ENCODE peak calls at places on chromosome 12, in nine cellular contexts. R is psoas muscle, T is astrocyte, X is OCI-LY7, D is lower leg skin, F is GM06990, S is testis, P is breast epithelium, L is endothelial cell. J is an unnamed sample.

GRCh38 chr12:41205070-41205715 is 17.1 kb downstream of the PDZRN4 start:
- DNase-seq in D (no peak), F (no peak), P (no peak), S (peak; percentile 43), L (no peak), R (no peak), X (no peak), T (no peak), J (no peak)

GRCh38 chr12:83823386-83824045 is 1089.1 kb downstream of the SLC6A15 start:
- DNase-seq in P (no peak), L (peak; percentile 78), F (no peak), D (no peak), T (no peak), S (peak; percentile 67), R (no peak), X (peak; percentile 55), J (peak; percentile 26)

GRCh38 chr12:128069359-128069997 is 197.5 kb upstream of the TMEM132C start:
- DNase-seq in T (peak; percentile 53), X (peak; percentile 60), P (no peak), R (no peak), S (peak; percentile 73), D (no peak), L (peak; percentile 4), F (no peak), J (peak; percentile 34)

GRCh38 chr12:88300931-88301330 is 158.8 kb downstream of the TMTC3 start:
- DNase-seq in L (no peak), P (no peak), T (no peak), F (no peak), D (no peak), X (no peak), S (no peak), R (no peak), J (no peak)

GRCh38 chr12:89461649-89462612 is 62.7 kb downstream of the GALNT4 start:
- DNase-seq in F (no peak), T (peak; percentile 51), P (no peak), S (no peak), X (peak; percentile 67), L (no peak), R (no peak), D (no peak), J (peak; percentile 38)

GRCh38 chr12:85866929-85867776 is 6.9 kb upstream of the NTS start:
- DNase-seq in P (no peak), F (peak; percentile 22), T (peak; percentile 44), R (no peak), L (peak; percentile 39), X (peak; percentile 35), D (no peak), S (peak; percentile 48), J (peak; percentile 55)

GRCh38 chr12:102468261-102468940 is 12.0 kb downstream of the IGF1 start:
- DNase-seq in R (no peak), F (no peak), X (no peak), T (peak; percentile 31), P (no peak), S (no peak), L (no peak), D (no peak), J (no peak)

GRCh38 chr12:117903441-117903840 is 65.3 kb downstream of the KSR2 start:
- DNase-seq in S (no peak), F (no peak), P (no peak), L (no peak), X (no peak), D (no peak), T (no peak), R (no peak), J (no peak)

GRCh38 chr12:24898606-24899005 is 50.3 kb downstream of the BCAT1 start:
- DNase-seq in S (no peak), T (no peak), R (no peak), L (no peak), X (no peak), D (no peak), P (no peak), F (no peak), J (no peak)

GRCh38 chr12:119704065-119704747 is 36.3 kb downstream of the PRKAB1 start:
- DNase-seq in T (peak; percentile 18), P (no peak), S (no peak), R (peak; percentile 68), L (no peak), F (no peak), D (no peak), X (no peak), J (no peak)

GRCh38 chr12:121796855-121797751 is 3.6 kb upstream of the RHOF start:
- DNase-seq in F (no peak), T (peak; percentile 79), X (no peak), L (peak; percentile 68), P (peak; percentile 79), S (peak; percentile 96), R (peak; percentile 98), D (peak; percentile 89), J (no peak)
- TF ChIP-seq CTCF in F (no peak), T (no peak), X (no peak), L (no peak), P (peak; percentile 17), S (peak; percentile 33), R (peak; percentile 41), D (no peak), J (no peak)

GRCh38 chr12:3319723-3320492 is 171.1 kb upstream of the PRMT8 start:
- DNase-seq in R (no peak), L (no peak), F (no peak), T (no peak), X (no peak), P (no peak), D (no peak), S (no peak), J (no peak)
- TF ChIP-seq CTCF in R (no peak), L (no peak), F (no peak), T (no peak), X (no peak), P (no peak), D (no peak), S (no peak), J (no peak)

DNA sequence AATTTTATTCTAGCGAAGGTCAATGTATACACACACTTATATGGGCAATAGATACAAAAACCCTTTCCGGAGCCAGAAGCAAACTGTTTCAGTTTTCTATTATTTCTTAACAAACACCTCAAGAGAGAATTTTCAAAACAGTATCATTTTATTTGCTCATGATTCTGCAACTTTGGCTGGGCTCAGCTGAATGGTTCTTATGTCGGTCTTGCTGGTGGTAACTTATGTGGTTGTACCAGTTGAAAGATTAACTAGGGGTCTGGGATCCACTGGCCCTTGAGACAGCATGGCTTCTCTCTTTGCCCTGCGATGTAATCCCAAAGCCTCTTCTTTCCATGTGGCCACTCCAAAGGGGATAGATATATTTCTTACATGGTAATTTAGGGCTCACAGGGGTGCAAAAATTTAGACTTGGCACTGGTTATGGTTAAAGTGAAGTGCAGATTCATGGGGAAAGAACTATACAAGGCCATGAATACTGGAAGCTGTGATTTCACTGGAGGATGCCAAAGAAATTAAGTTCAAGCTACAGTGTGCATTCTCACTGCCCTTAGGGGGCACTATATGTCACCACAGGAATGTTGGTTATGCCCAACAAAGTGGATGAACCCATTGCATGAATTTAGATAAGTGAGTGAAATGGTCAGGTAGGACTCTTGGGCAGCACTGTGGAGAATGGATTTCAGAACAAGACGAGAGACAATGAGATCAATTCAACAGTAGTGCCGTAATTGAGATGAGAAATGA is 94.3 kb upstream of the NAV3 start:
- DNase-seq in L (no peak), F (no peak), X (no peak), D (no peak), S (no peak), T (no peak), P (no peak), R (no peak), J (no peak)
- TF ChIP-seq CTCF in L (no peak), F (peak; percentile 33), X (peak; percentile 52), D (no peak), S (no peak), T (no peak), P (no peak), R (no peak), J (peak; percentile 19)

DNA sequence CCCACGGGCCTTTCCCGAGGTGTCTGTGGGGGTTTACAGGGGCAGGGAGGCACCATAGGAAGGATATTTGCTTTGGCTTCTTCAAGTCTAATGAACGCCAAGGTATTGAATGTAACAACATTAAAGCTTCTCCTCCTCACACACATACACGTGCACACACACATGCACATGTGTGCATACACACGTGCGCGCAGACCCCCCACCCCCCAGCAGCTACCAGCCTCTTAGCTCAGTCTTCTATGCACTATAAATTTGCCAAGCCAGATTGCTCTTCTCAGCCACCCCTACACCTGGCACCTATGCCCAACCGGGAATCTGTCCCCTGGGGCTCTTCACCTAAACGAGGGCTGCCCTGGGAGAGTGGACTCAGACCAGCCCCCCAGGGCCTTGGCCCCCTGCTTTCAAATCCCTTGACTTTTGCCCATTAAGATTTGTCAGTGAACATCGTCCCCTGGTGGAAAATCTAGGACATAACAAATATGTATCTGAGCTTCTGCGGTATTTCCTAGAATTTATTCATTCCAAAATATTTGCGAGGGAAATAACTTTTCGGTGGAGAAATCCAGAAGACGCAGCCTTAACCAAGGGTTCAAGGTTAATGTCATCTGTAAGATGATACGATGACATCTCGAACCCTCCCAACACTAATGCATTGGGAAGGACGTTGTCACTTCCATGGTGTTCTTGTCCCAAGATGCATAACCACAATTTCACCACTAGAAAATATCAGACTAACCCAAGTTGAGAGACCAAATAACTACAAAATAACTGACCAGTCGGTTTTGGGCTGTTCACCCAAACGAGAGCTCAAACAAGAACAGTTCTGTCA is 330.4 kb downstream of the MED13L start:
- DNase-seq in F (no peak), P (no peak), D (no peak), X (no peak), S (no peak), T (no peak), R (no peak), L (no peak), J (no peak)
- TF ChIP-seq CTCF in F (peak; percentile 55), P (no peak), D (no peak), X (peak; percentile 72), S (no peak), T (peak; percentile 42), R (peak; percentile 22), L (peak; percentile 88), J (peak; percentile 31)

DNA sequence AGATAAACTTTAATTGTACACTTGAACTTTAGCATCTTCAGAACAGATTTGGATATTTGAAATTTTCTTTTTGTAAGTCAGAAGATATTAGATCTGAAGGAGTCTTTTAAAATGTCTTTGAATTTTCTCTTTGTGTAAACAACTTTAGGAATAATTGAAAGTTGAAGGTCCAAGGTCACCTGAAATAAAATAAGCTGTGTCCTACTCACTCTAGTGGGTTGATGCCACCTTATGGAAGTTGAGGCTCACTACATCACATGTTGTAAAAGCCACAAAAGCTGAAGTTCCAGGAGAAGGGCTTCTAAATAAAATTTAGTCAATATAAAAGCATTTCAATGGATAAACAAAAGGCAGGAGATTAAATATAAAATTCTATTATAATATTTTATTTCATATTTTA is 122.0 kb upstream of the ATXN7L3B start:
- DNase-seq in F (no peak), R (no peak), X (peak; percentile 41), D (no peak), S (no peak), P (no peak), T (peak; percentile 5), L (peak; percentile 14), J (peak; percentile 7)
- TF ChIP-seq CTCF in F (peak; percentile 50), R (peak; percentile 14), X (peak; percentile 77), D (no peak), S (no peak), P (no peak), T (peak; percentile 54), L (peak; percentile 67), J (peak; percentile 39)